ENCODE peak calls at places on chromosomes 2 and 18, in four cellular contexts. N is SW480, J is A673, O is NCI-H2029. I is an unnamed sample.
A peak's percentile ranks its signal among the peaks of the same experiment; 100 is the strongest.

GRCh38 chr2:28322887-28323483 is 69.7 kb upstream of the FOSL2 start:
- DNase-seq in N (no peak), J (no peak), O (no peak), I (peak; percentile 73)

GRCh38 chr2:233464056-233464455 is 102.5 kb downstream of the USP40 start:
- DNase-seq in N (no peak), J (no peak), O (no peak), I (no peak)

GRCh38 chr2:156663757-156664409 is 227.7 kb downstream of the GPD2 start:
- DNase-seq in N (no peak), J (no peak), O (peak; percentile 1), I (no peak)

GRCh38 chr2:74300506-74300905 is 42.7 kb downstream of the SLC4A5 start:
- DNase-seq in N (no peak), J (no peak), O (no peak), I (no peak)

GRCh38 chr2:224650815-224651439 is 65.2 kb downstream of the CCDC195 start:
- DNase-seq in N (peak; percentile 41), J (peak; percentile 70), O (peak; percentile 45), I (peak; percentile 29)

GRCh38 chr18:80246656-80247402 is 485 bp downstream of the PARD6G start:
- DNase-seq in N (no peak), J (peak; percentile 26), O (no peak), I (no peak)

GRCh38 chr2:41907716-41908328 is 140.0 kb upstream of the PKDCC start:
- DNase-seq in N (peak; percentile 37), J (peak; percentile 12), O (no peak), I (no peak)

GRCh38 chr2:197378494-197378972 is 56.3 kb downstream of the SF3B1 start:
- DNase-seq in N (peak; percentile 52), J (peak; percentile 69), O (peak; percentile 42), I (peak; percentile 24)

GRCh38 chr2:110682267-110682666 is 4.4 kb upstream of the BUB1 start:
- DNase-seq in N (no peak), J (no peak), O (no peak), I (no peak)

GRCh38 chr2:20534913-20535801 is 88.3 kb downstream of the RHOB start:
- DNase-seq in N (no peak), J (no peak), O (no peak), I (no peak)

GRCh38 chr2:225165052-225165451 is 122.8 kb upstream of the DOCK10 start:
- DNase-seq in N (no peak), J (no peak), O (no peak), I (no peak)

GRCh38 chr18:11747731-11748130 is 58.7 kb downstream of the GNAL start:
- DNase-seq in N (no peak), J (no peak), O (no peak), I (no peak)

GRCh38 chr2:201320701-201321100 is 36.4 kb downstream of the FLACC1 start:
- DNase-seq in N (no peak), J (no peak), O (no peak), I (no peak)

GRCh38 chr18:33804258-33804657 is 226.2 kb downstream of the ASXL3 start:
- DNase-seq in N (no peak), J (peak; percentile 54), O (peak; percentile 53), I (peak; percentile 32)

GRCh38 chr2:68475110-68475509 is 7.7 kb downstream of the APLF start:
- DNase-seq in N (no peak), J (no peak), O (no peak), I (no peak)

GRCh38 chr2:34115076-34115475 is 516.0 kb upstream of the FAM98A start:
- DNase-seq in N (no peak), J (no peak), O (no peak), I (no peak)

GRCh38 chr2:64692401-64692800 is 38.7 kb upstream of the SERTAD2 start:
- DNase-seq in N (no peak), J (no peak), O (no peak), I (peak; percentile 87)

GRCh38 chr2:173972636-173973035 is 7.5 kb upstream of the SP3 start:
- DNase-seq in N (peak; percentile 34), J (no peak), O (no peak), I (no peak)

GRCh38 chr2:60882971-60883753 is 1.8 kb downstream of the REL start:
- DNase-seq in N (peak; percentile 39), J (peak; percentile 18), O (no peak), I (peak; percentile 2)

GRCh38 chr2:19116918-19117317 is 241.5 kb downstream of the OSR1 start:
- DNase-seq in N (no peak), J (no peak), O (no peak), I (no peak)

GRCh38 chr2:175476950-175477349 is 295.4 kb upstream of the ATP5MC3 start:
- DNase-seq in N (no peak), J (no peak), O (no peak), I (no peak)

GRCh38 chr2:23485261-23485660 is 100.3 kb downstream of the KLHL29 start:
- DNase-seq in N (no peak), J (no peak), O (no peak), I (no peak)

GRCh38 chr2:227106845-227107759 is 56.9 kb downstream of the COL4A4 start:
- DNase-seq in N (peak; percentile 52), J (peak; percentile 81), O (peak; percentile 37), I (peak; percentile 63)

GRCh38 chr2:219772103-219772502 is 144.7 kb downstream of the SLC4A3 start:
- DNase-seq in N (no peak), J (no peak), O (peak; percentile 75), I (no peak)

GRCh38 chr2:85674417-85674816 is 6.4 kb upstream of the SFTPB start:
- DNase-seq in N (no peak), J (no peak), O (no peak), I (no peak)

GRCh38 chr18:65749881-65750280 is 931 bp upstream of the CDH7 start:
- DNase-seq in N (no peak), J (no peak), O (no peak), I (no peak)

GRCh38 chr18:48992791-48993555 is 42.2 kb upstream of the SMAD7 start:
- DNase-seq in N (peak; percentile 29), J (no peak), O (no peak), I (no peak)

GRCh38 chr2:231671617-231672350 is 36.5 kb upstream of the PTMA start:
- DNase-seq in N (peak; percentile 61), J (no peak), O (no peak), I (no peak)

GRCh38 chr2:132407767-132408166 is 8.8 kb upstream of the GPR39 start:
- DNase-seq in N (no peak), J (no peak), O (no peak), I (no peak)

GRCh38 chr18:22124970-22125369 is 44.4 kb upstream of the GATA6 start:
- DNase-seq in N (no peak), J (no peak), O (no peak), I (no peak)